ENCODE peak calls at places on chromosomes 5 and 9, in ten cellular contexts. K is T-cell, G is ovary, W is HuH-7, Z is psoas muscle, D is COR-L47, E is lower leg skin, Y is WTC11, N is GDM1, S is PC-3. V is an unnamed sample.
A peak's percentile ranks its signal among the peaks of the same experiment; 100 is the strongest.

GRCh38 chr9:137462396-137463193 is 3.5 kb upstream of the NSMF start:
- DNase-seq in G (no peak), K (no peak), D (no peak), S (no peak), Y (no peak), E (peak; percentile 84), W (no peak), Z (peak; percentile 16), N (no peak), V (no peak)

GRCh38 chr5:151451626-151452520 is 4.5 kb downstream of the SLC36A1 start:
- DNase-seq in Z (no peak), K (no peak), G (no peak), D (no peak), N (no peak), S (peak; percentile 75), E (peak; percentile 32), Y (no peak), W (no peak), V (no peak)

GRCh38 chr5:32612134-32612888 is 27.0 kb downstream of the SUB1 start:
- DNase-seq in Y (no peak), N (no peak), Z (no peak), W (no peak), G (no peak), D (peak; percentile 30), K (no peak), E (no peak), S (no peak), V (no peak)

GRCh38 chr5:31435730-31436129 is 96.2 kb downstream of the DROSHA start:
- DNase-seq in G (no peak), E (no peak), N (no peak), Z (no peak), W (no peak), Y (no peak), S (no peak), D (no peak), K (no peak), V (no peak)

GRCh38 chr9:134995792-134996120 is 78.0 kb upstream of the FCN1 start:
- DNase-seq in G (no peak), N (no peak), K (no peak), Z (no peak), Y (no peak), E (peak; percentile 81), W (no peak), S (no peak), D (no peak), V (no peak)

GRCh38 chr5:157915638-157916037 is 56.7 kb upstream of the CLINT1 start:
- DNase-seq in Y (no peak), Z (peak; percentile 72), G (peak; percentile 80), K (no peak), S (peak; percentile 23), D (peak; percentile 77), N (no peak), E (peak; percentile 86), W (no peak), V (no peak)

GRCh38 chr5:134878403-134878802 is 4.2 kb downstream of the TXNDC15 start:
- DNase-seq in W (no peak), G (no peak), K (no peak), Z (no peak), Y (no peak), S (no peak), N (no peak), E (peak; percentile 48), D (peak; percentile 22), V (no peak)

GRCh38 chr9:16824545-16825041 is 45.9 kb downstream of the BNC2 start:
- DNase-seq in Z (no peak), S (peak; percentile 54), N (no peak), W (no peak), K (no peak), D (peak; percentile 55), E (no peak), G (no peak), Y (no peak), V (no peak)

GRCh38 chr5:34013547-34013946 is 5.7 kb upstream of the AMACR start:
- DNase-seq in W (no peak), K (no peak), S (no peak), Y (no peak), N (no peak), G (no peak), E (no peak), D (no peak), Z (no peak), V (no peak)

GRCh38 chr9:135905380-135906282 is 1.7 kb downstream of the CAMSAP1 start:
- DNase-seq in W (no peak), D (no peak), E (peak; percentile 80), N (no peak), S (peak; percentile 78), Z (no peak), G (peak; percentile 21), Y (no peak), K (no peak), V (no peak)

GRCh38 chr5:80592761-80593160 is 22.7 kb upstream of the ANKRD34B start:
- DNase-seq in W (no peak), Y (no peak), G (no peak), S (no peak), Z (no peak), D (no peak), E (no peak), K (no peak), N (no peak), V (no peak)

GRCh38 chr5:68953151-68953884 is 140.5 kb upstream of the SLC30A5 start:
- DNase-seq in N (no peak), Z (no peak), E (no peak), Y (no peak), W (no peak), K (no peak), S (no peak), D (no peak), G (no peak), V (no peak)

GRCh38 chr5:18944771-18945170 is 1043.2 kb downstream of the CDH18 start:
- DNase-seq in D (no peak), Z (no peak), E (no peak), S (peak; percentile 15), W (no peak), G (no peak), K (no peak), Y (no peak), N (no peak), V (no peak)

GRCh38 chr5:90802695-90803317 is 244.2 kb downstream of the ADGRV1 start:
- DNase-seq in G (no peak), N (peak; percentile 20), D (peak; percentile 27), K (no peak), Z (no peak), E (no peak), S (peak; percentile 82), Y (peak; percentile 41), W (peak; percentile 57), V (no peak)

GRCh38 chr5:139277171-139277570 is 16.4 kb upstream of the MATR3 start:
- DNase-seq in Y (no peak), Z (no peak), G (no peak), N (no peak), D (no peak), K (no peak), E (peak; percentile 32), S (no peak), W (no peak), V (no peak)

GRCh38 chr9:38160613-38161215 is 91.7 kb upstream of the SHB start:
- DNase-seq in S (peak; percentile 53), D (peak; percentile 28), Z (peak; percentile 47), E (no peak), N (peak; percentile 27), K (peak; percentile 38), Y (peak; percentile 86), G (peak; percentile 26), W (peak; percentile 39), V (no peak)

GRCh38 chr5:25641140-25641539 is 996.4 kb upstream of the CDH10 start:
- DNase-seq in E (no peak), K (no peak), W (no peak), G (no peak), Y (no peak), S (no peak), N (no peak), D (no peak), Z (no peak), V (no peak)

GRCh38 chr9:98807811-98808195 is 333 bp downstream of the GALNT12 start:
- DNase-seq in K (no peak), W (no peak), D (peak; percentile 12), G (no peak), S (no peak), N (no peak), E (peak; percentile 83), Z (no peak), Y (peak; percentile 26), V (no peak)

GRCh38 chr9:115328228-115328627 is 210.3 kb upstream of the TNC start:
- DNase-seq in G (no peak), K (no peak), W (no peak), E (no peak), N (no peak), Z (peak; percentile 33), S (no peak), Y (no peak), D (no peak), V (no peak)

GRCh38 chr9:114861922-114862605 is 56.2 kb upstream of the TNFSF15 start:
- DNase-seq in W (no peak), D (no peak), N (no peak), G (no peak), Y (no peak), E (no peak), K (no peak), S (no peak), Z (no peak), V (no peak)

GRCh38 chr9:127897194-127897692 is 2.2 kb downstream of the ST6GALNAC6 start:
- DNase-seq in K (no peak), W (peak; percentile 96), E (peak; percentile 95), Z (peak; percentile 87), D (no peak), Y (peak; percentile 88), S (no peak), N (no peak), G (peak; percentile 95), V (no peak)

GRCh38 chr5:170257370-170257769 is 24.6 kb downstream of the C5orf58 start:
- DNase-seq in Z (no peak), S (no peak), G (no peak), D (no peak), E (no peak), K (no peak), N (no peak), Y (no peak), W (no peak), V (no peak)

V was measured in SIG-M5.